ENCODE peak calls at places on chromosomes 2 and 18, in nine cellular contexts. C is NCI-H345, J is Daoy, S is right cardiac atrium, I is islet precursor cell, N is SHP77, R is NCI-H187, B is Karpas-422, P is T-helper 2 cell. K is an unnamed sample.

GRCh38 chr2:134823431-134823830 is 15.0 kb upstream of the ACMSD start:
- DNase-seq in B (no peak), R (no peak), C (no peak), J (no peak), N (no peak), S (no peak), P (no peak), I (no peak), K (no peak)

GRCh38 chr2:12484536-12485115 is 232.1 kb upstream of the TRIB2 start:
- DNase-seq in C (no peak), R (no peak), I (no peak), N (no peak), J (no peak), B (no peak), S (no peak), P (no peak), K (peak)

GRCh38 chr18:63317982-63318881 is 1.3 kb downstream of the BCL2 start:
- DNase-seq in C (peak), S (peak), B (peak), R (peak), N (peak), P (peak), J (peak), I (peak), K (no peak)

GRCh38 chr2:235493402-235493774 is 455 bp upstream of the AGAP1 start:
- DNase-seq in C (peak), P (no peak), S (no peak), R (no peak), I (no peak), B (no peak), J (no peak), N (no peak), K (no peak)

GRCh38 chr18:26121476-26121875 is 12.2 kb upstream of the PSMA8 start:
- DNase-seq in J (no peak), S (no peak), R (no peak), B (no peak), C (no peak), I (no peak), N (no peak), P (no peak), K (no peak)

GRCh38 chr2:227473019-227473461 is 1.1 kb downstream of the AGFG1 start:
- DNase-seq in J (no peak), I (no peak), S (no peak), N (peak), C (peak), R (no peak), P (peak), B (no peak), K (no peak)

GRCh38 chr2:74497777-74498499 is 1.5 kb downstream of the LBX2 start:
- DNase-seq in P (peak), S (peak), B (no peak), N (peak), R (no peak), C (peak), I (peak), J (no peak), K (no peak)

GRCh38 chr2:173854840-173855239 is 110.3 kb downstream of the SP3 start:
- DNase-seq in C (no peak), N (peak), B (no peak), P (no peak), R (no peak), J (peak), I (no peak), S (no peak), K (peak)

GRCh38 chr18:40529478-40529877 is 1425.6 kb upstream of the PIK3C3 start:
- DNase-seq in S (no peak), I (no peak), P (peak), C (no peak), R (no peak), J (no peak), B (no peak), N (no peak), K (peak)